ENCODE peak calls at places on chromosomes 12 and 14, in five cellular contexts. L, I, C, H and B are unnamed samples.

GRCh38 chr14:49879683-49880204 is 13.1 kb upstream of the ARF6 start:
- DNase-seq in L (peak; percentile 86), I (peak; percentile 72), C (no peak), H (no peak), B (peak; percentile 85)

GRCh38 chr12:29041621-29042020 is 107.5 kb upstream of the FAR2 start:
- DNase-seq in L (no peak), I (peak; percentile 87), C (no peak), H (peak; percentile 91), B (peak; percentile 38)

GRCh38 chr14:31122098-31122611 is 85.4 kb downstream of the HECTD1 start:
- DNase-seq in L (no peak), I (no peak), C (no peak), H (no peak), B (no peak)

GRCh38 chr12:116298578-116298977 is 21.1 kb upstream of the MED13L start:
- DNase-seq in L (no peak), I (no peak), C (no peak), H (no peak), B (no peak)

GRCh38 chr12:2680676-2681039 is 114.1 kb upstream of the FKBP4 start:
- DNase-seq in L (no peak), I (no peak), C (no peak), H (no peak), B (no peak)

GRCh38 chr14:95482967-95483842 is 33.2 kb downstream of the SYNE3 start:
- DNase-seq in L (peak; percentile 60), I (peak; percentile 94), C (no peak), H (peak; percentile 88), B (peak; percentile 96)

GRCh38 chr12:11650697-11651281 is 1.3 kb downstream of the ETV6 start:
- DNase-seq in L (peak; percentile 46), I (peak; percentile 75), C (no peak), H (peak; percentile 71), B (peak; percentile 56)

GRCh38 chr12:57111046-57111698 is at the start of gene STAT6:
- DNase-seq in L (peak; percentile 89), I (peak; percentile 53), C (no peak), H (peak; percentile 72), B (peak; percentile 89)

GRCh38 chr12:30794591-30795409 is 40.0 kb upstream of the CAPRIN2 start:
- DNase-seq in L (no peak), I (peak; percentile 94), C (no peak), H (peak; percentile 87), B (peak; percentile 92)

GRCh38 chr12:101697197-101697929 is at the start of gene CHPT1:
- DNase-seq in L (peak; percentile 94), I (peak; percentile 64), C (no peak), H (no peak), B (peak; percentile 73)